ENCODE peak calls at places on chromosome 10, in four cellular contexts. H is HCT116, C is prostate gland, W is HepG2. N is an unnamed sample.

GRCh38 chr10:42367532-42368230 is 270.7 kb downstream of the ZNF33B start:
- DNase-seq in C (peak; percentile 78), W (no peak), H (no peak), N (peak; percentile 51)

GRCh38 chr10:17064435-17064834 is 65.2 kb downstream of the CUBN start:
- DNase-seq in H (no peak), C (no peak), W (no peak), N (no peak)

GRCh38 chr10:77016278-77016815 is 621.3 kb downstream of the KCNMA1 start:
- DNase-seq in H (no peak), C (no peak), W (no peak), N (no peak)

GRCh38 chr10:1737222-1738061 is at the start of gene ADARB2:
- DNase-seq in C (peak; percentile 59), H (no peak), W (no peak), N (peak; percentile 54)

GRCh38 chr10:70277396-70278030 is 6.3 kb downstream of the NPFFR1 start:
- DNase-seq in C (no peak), H (no peak), W (no peak), N (no peak)

GRCh38 chr10:129864601-129865126 is 99.4 kb downstream of the EBF3 start:
- DNase-seq in H (no peak), C (no peak), W (no peak), N (no peak)

GRCh38 chr10:12730809-12731519 is 270.5 kb downstream of the CCDC3 start:
- DNase-seq in H (no peak), C (no peak), W (no peak), N (no peak)

GRCh38 chr10:78588194-78588811 is 480.5 kb upstream of the ZMIZ1 start:
- DNase-seq in H (no peak), W (peak; percentile 15), C (no peak), N (no peak)

GRCh38 chr10:29691564-29692064 is 56.8 kb upstream of the SVIL start:
- DNase-seq in W (no peak), C (no peak), H (no peak), N (no peak)

GRCh38 chr10:77834943-77835668 is 91.4 kb downstream of the DLG5 start:
- DNase-seq in H (no peak), W (no peak), C (no peak), N (no peak)

GRCh38 chr10:6928531-6929080 is 348.5 kb upstream of the PRKCQ start:
- DNase-seq in H (no peak), C (no peak), W (no peak), N (no peak)

GRCh38 chr10:27542812-27543211 is 38.7 kb downstream of the RAB18 start:
- DNase-seq in C (no peak), H (no peak), W (no peak), N (no peak)

GRCh38 chr10:61791216-61791615 is 110.3 kb upstream of the ARID5B start:
- DNase-seq in C (no peak), W (peak; percentile 9), H (no peak), N (no peak)

GRCh38 chr10:62992145-62992721 is 140.9 kb upstream of the NRBF2 start:
- DNase-seq in W (no peak), C (no peak), H (no peak), N (no peak)

GRCh38 chr10:1869861-1870260 is 132.5 kb upstream of the ADARB2 start:
- DNase-seq in W (no peak), H (no peak), C (no peak), N (no peak)

GRCh38 chr10:52283174-52283573 is 30.9 kb upstream of the DKK1 start:
- DNase-seq in H (no peak), C (no peak), W (peak; percentile 6), N (no peak)

GRCh38 chr10:62248465-62248864 is 20.2 kb downstream of the RTKN2 start:
- DNase-seq in C (no peak), W (no peak), H (no peak), N (no peak)

GRCh38 chr10:36725581-36726520 is 399.5 kb upstream of the ANKRD30A start:
- DNase-seq in H (no peak), W (peak; percentile 12), C (no peak), N (no peak)

GRCh38 chr10:122756656-122757055 is 57.0 kb upstream of the C10orf120 start:
- DNase-seq in C (no peak), W (no peak), H (no peak), N (no peak)

GRCh38 chr10:13717571-13717935 is 130.8 kb downstream of the PRPF18 start:
- DNase-seq in C (peak; percentile 15), W (no peak), H (no peak), N (no peak)

GRCh38 chr10:116084166-116084565 is 188.8 kb downstream of the GFRA1 start:
- DNase-seq in W (no peak), C (no peak), H (no peak), N (no peak)

GRCh38 chr10:86954681-86955500 is 2.5 kb downstream of the MMRN2 start:
- DNase-seq in H (no peak), W (no peak), C (no peak), N (no peak)

GRCh38 chr10:86538547-86538946 is 17.0 kb upstream of the WAPL start:
- DNase-seq in C (no peak), H (no peak), W (no peak), N (no peak)

GRCh38 chr10:71852335-71852937 is 1.4 kb upstream of the PSAP start:
- DNase-seq in C (no peak), W (no peak), H (no peak), N (no peak)

GRCh38 chr10:17201165-17202013 is at the start of gene TRDMT1:
- DNase-seq in H (peak; percentile 69), W (peak; percentile 67), C (peak; percentile 77), N (peak; percentile 53)

GRCh38 chr10:101708870-101709269 is 13.9 kb upstream of the FBXW4 start:
- DNase-seq in H (no peak), W (no peak), C (no peak), N (no peak)

GRCh38 chr10:117139581-117140524 is 1.8 kb upstream of the VAX1 start:
- DNase-seq in C (no peak), H (no peak), W (no peak), N (no peak)

GRCh38 chr10:133442191-133442966 is 11.4 kb upstream of the SCART1 start:
- DNase-seq in C (no peak), H (no peak), W (no peak), N (peak; percentile 13)

GRCh38 chr10:78292987-78293865 is 259.6 kb downstream of the RPS24 start:
- DNase-seq in W (peak; percentile 24), C (no peak), H (no peak), N (no peak)

GRCh38 chr10:95988702-95989101 is 54.7 kb upstream of the CCNJ start:
- DNase-seq in W (no peak), H (no peak), C (no peak), N (no peak)

GRCh38 chr10:2979267-2979660 is 88.1 kb upstream of the PFKP start:
- DNase-seq in H (no peak), C (no peak), W (no peak), N (no peak)

GRCh38 chr10:71272122-71272771 is 46.8 kb upstream of the SLC29A3 start:
- DNase-seq in W (no peak), H (no peak), C (no peak), N (no peak)

GRCh38 chr10:69624245-69624786 is 5.7 kb upstream of the FAM241B start:
- DNase-seq in W (no peak), C (no peak), H (no peak), N (no peak)

GRCh38 chr10:51397695-51398094 is 301.7 kb downstream of the CSTF2T start:
- DNase-seq in H (no peak), C (peak; percentile 76), W (no peak), N (no peak)

GRCh38 chr10:80500572-80501380 is 36.9 kb upstream of the SH2D4B start:
- DNase-seq in H (no peak), W (no peak), C (no peak), N (no peak)

GRCh38 chr10:119483001-119483400 is 59.5 kb downstream of the RGS10 start:
- DNase-seq in H (no peak), C (no peak), W (no peak), N (no peak)

GRCh38 chr10:61803269-61803668 is 98.2 kb upstream of the ARID5B start:
- DNase-seq in C (no peak), W (no peak), H (no peak), N (no peak)

GRCh38 chr10:98320476-98321202 is 52.6 kb upstream of the LOXL4 start:
- DNase-seq in C (no peak), H (no peak), W (no peak), N (no peak)

GRCh38 chr10:98321203-98321780 is 53.3 kb upstream of the LOXL4 start:
- DNase-seq in C (no peak), H (no peak), W (no peak), N (no peak)

GRCh38 chr10:98326621-98327027 is 58.6 kb upstream of the LOXL4 start:
- DNase-seq in C (no peak), H (no peak), W (no peak), N (no peak)

GRCh38 chr10:98318861-98319260 is 50.9 kb upstream of the LOXL4 start:
- DNase-seq in C (no peak), H (no peak), W (no peak), N (no peak)

GRCh38 chr10:98323221-98324164 is 55.5 kb upstream of the LOXL4 start:
- DNase-seq in W (peak; percentile 20), H (peak; percentile 83), C (no peak), N (no peak)
- TF ChIP-seq POLR2AphosphoS5 in W (no peak), H (peak; percentile 56), C (no peak), N (no peak)

GRCh38 chr10:24722676-24723385 is 856 bp downstream of the ARHGAP21 start:
- DNase-seq in C (peak; percentile 25), W (peak; percentile 41), H (no peak), N (peak; percentile 48)

GRCh38 chr10:24723386-24723787 is 300 bp downstream of the ARHGAP21 start:
- DNase-seq in H (no peak), W (no peak), C (no peak), N (peak; percentile 26)

GRCh38 chr10:24722131-24722675 is 1.5 kb downstream of the ARHGAP21 start:
- DNase-seq in H (no peak), W (no peak), C (no peak), N (no peak)

GRCh38 chr10:24720096-24720495 is 3.6 kb downstream of the ARHGAP21 start:
- DNase-seq in H (no peak), W (no peak), C (no peak), N (no peak)

GRCh38 chr10:24721254-24722106 is 2.2 kb downstream of the ARHGAP21 start:
- DNase-seq in H (no peak), W (no peak), C (peak; percentile 42), N (peak; percentile 1)
- TF ChIP-seq POLR2A in H (no peak), W (no peak), C (no peak), N (no peak)

DNA sequence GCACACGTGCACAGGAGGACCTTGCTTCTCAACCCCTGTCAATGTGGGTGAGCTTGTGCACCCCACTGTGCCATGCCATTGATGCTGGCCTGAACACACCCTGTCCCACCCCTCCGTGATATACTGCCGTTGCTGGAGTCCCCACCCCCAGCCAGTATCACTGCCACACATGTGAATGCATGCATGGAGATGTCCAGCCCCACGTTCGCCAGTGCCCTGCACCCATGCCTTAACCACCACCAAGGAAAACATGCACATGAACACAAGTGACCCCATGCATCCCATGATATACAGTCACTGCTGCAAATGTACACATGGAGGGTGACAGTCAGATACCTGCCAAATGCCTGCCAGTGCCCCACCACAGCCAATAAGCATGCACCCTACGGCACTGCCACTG is 692.5 kb upstream of the ZWINT start:
- DNase-seq in W (no peak), C (no peak), H (no peak), N (no peak)
- TF ChIP-seq POLR2AphosphoS5 in W (no peak), C (no peak), H (no peak), N (no peak)

GRCh38 chr10:89332718-89333281 is 5.0 kb downstream of the IFIT3 start:
- DNase-seq in H (no peak), C (no peak), W (no peak), N (no peak)
- TF ChIP-seq POLR2A in H (no peak), C (no peak), W (no peak), N (peak; percentile 8)

GRCh38 chr10:4120454-4120853 is 335.4 kb upstream of the KLF6 start:
- DNase-seq in H (no peak), W (no peak), C (no peak), N (no peak)
- TF ChIP-seq POLR2AphosphoS5 in H (no peak), W (no peak), C (no peak), N (no peak)

N was measured in GM12892.